ENCODE peak calls at places on chromosomes 2 and 18, in seven cellular contexts. One of them, this sample, is unnamed.

GRCh38 chr2:183409662-183410061 is 285.4 kb downstream of the NUP35 start:
- DNase-seq in HL-60: no peak
- DNase-seq in ACHN: no peak
- DNase-seq in heart left ventricle: no peak
- DNase-seq in effector memory CD8-positive, alpha-beta T cell: no peak
- DNase-seq in stimulated activated naive CD8-positive, alpha-beta T cell treated with anti-CD3 and anti-CD28 coated beads, Interleukin-15, Interleukin-2, amounts not matched to agents 100 U/mL and 50 U/mL, for 24 hours: no peak
- DNase-seq in activated CD4-positive, CD25-positive, alpha-beta regulatory T cell treated with anti-CD3 and anti-CD28 coated beads, Interleukin-2, amount 50 U/mL, for 72 hours: no peak
- DNase-seq in this sample: no peak

GRCh38 chr2:7773974-7774365 is 856.8 kb downstream of the RNF144A start:
- DNase-seq in HL-60: no peak
- DNase-seq in ACHN: no peak
- DNase-seq in heart left ventricle: no peak
- DNase-seq in effector memory CD8-positive, alpha-beta T cell: no peak
- DNase-seq in stimulated activated naive CD8-positive, alpha-beta T cell treated with anti-CD3 and anti-CD28 coated beads, Interleukin-15, Interleukin-2, amounts not matched to agents 100 U/mL and 50 U/mL, for 24 hours: no peak
- DNase-seq in activated CD4-positive, CD25-positive, alpha-beta regulatory T cell treated with anti-CD3 and anti-CD28 coated beads, Interleukin-2, amount 50 U/mL, for 72 hours: no peak
- DNase-seq in this sample: no peak

GRCh38 chr2:63587814-63588384 is 378 bp downstream of the WDPCP start:
- DNase-seq in HL-60: no peak
- DNase-seq in ACHN: no peak
- DNase-seq in heart left ventricle: no peak
- DNase-seq in effector memory CD8-positive, alpha-beta T cell: no peak
- DNase-seq in stimulated activated naive CD8-positive, alpha-beta T cell treated with anti-CD3 and anti-CD28 coated beads, Interleukin-15, Interleukin-2, amounts not matched to agents 100 U/mL and 50 U/mL, for 24 hours: no peak
- DNase-seq in activated CD4-positive, CD25-positive, alpha-beta regulatory T cell treated with anti-CD3 and anti-CD28 coated beads, Interleukin-2, amount 50 U/mL, for 72 hours: no peak
- DNase-seq in this sample: no peak

GRCh38 chr2:68811364-68811763 is 59.8 kb downstream of the BMP10 start:
- DNase-seq in HL-60: peak
- DNase-seq in ACHN: no peak
- DNase-seq in heart left ventricle: peak
- DNase-seq in effector memory CD8-positive, alpha-beta T cell: no peak
- DNase-seq in stimulated activated naive CD8-positive, alpha-beta T cell treated with anti-CD3 and anti-CD28 coated beads, Interleukin-15, Interleukin-2, amounts not matched to agents 100 U/mL and 50 U/mL, for 24 hours: no peak
- DNase-seq in activated CD4-positive, CD25-positive, alpha-beta regulatory T cell treated with anti-CD3 and anti-CD28 coated beads, Interleukin-2, amount 50 U/mL, for 72 hours: no peak
- DNase-seq in this sample: no peak

GRCh38 chr18:22567794-22568193 is 150.1 kb upstream of the CTAGE1 start:
- DNase-seq in HL-60: no peak
- DNase-seq in ACHN: no peak
- DNase-seq in heart left ventricle: no peak
- DNase-seq in effector memory CD8-positive, alpha-beta T cell: no peak
- DNase-seq in stimulated activated naive CD8-positive, alpha-beta T cell treated with anti-CD3 and anti-CD28 coated beads, Interleukin-15, Interleukin-2, amounts not matched to agents 100 U/mL and 50 U/mL, for 24 hours: no peak
- DNase-seq in activated CD4-positive, CD25-positive, alpha-beta regulatory T cell treated with anti-CD3 and anti-CD28 coated beads, Interleukin-2, amount 50 U/mL, for 72 hours: no peak
- DNase-seq in this sample: no peak

GRCh38 chr18:75211002-75211621 is 515 bp downstream of the TSHZ1 start:
- DNase-seq in HL-60: peak
- DNase-seq in ACHN: peak
- DNase-seq in heart left ventricle: no peak
- DNase-seq in effector memory CD8-positive, alpha-beta T cell: no peak
- DNase-seq in stimulated activated naive CD8-positive, alpha-beta T cell treated with anti-CD3 and anti-CD28 coated beads, Interleukin-15, Interleukin-2, amounts not matched to agents 100 U/mL and 50 U/mL, for 24 hours: peak
- DNase-seq in activated CD4-positive, CD25-positive, alpha-beta regulatory T cell treated with anti-CD3 and anti-CD28 coated beads, Interleukin-2, amount 50 U/mL, for 72 hours: no peak
- DNase-seq in this sample: no peak

GRCh38 chr2:171893196-171893823 is 734 bp downstream of the SLC25A12 start:
- DNase-seq in HL-60: no peak
- DNase-seq in ACHN: no peak
- DNase-seq in heart left ventricle: no peak
- DNase-seq in effector memory CD8-positive, alpha-beta T cell: no peak
- DNase-seq in stimulated activated naive CD8-positive, alpha-beta T cell treated with anti-CD3 and anti-CD28 coated beads, Interleukin-15, Interleukin-2, amounts not matched to agents 100 U/mL and 50 U/mL, for 24 hours: no peak
- DNase-seq in activated CD4-positive, CD25-positive, alpha-beta regulatory T cell treated with anti-CD3 and anti-CD28 coated beads, Interleukin-2, amount 50 U/mL, for 72 hours: no peak
- DNase-seq in this sample: no peak

GRCh38 chr2:151760139-151760650 is 25.9 kb upstream of the NEB start:
- DNase-seq in HL-60: no peak
- DNase-seq in ACHN: no peak
- DNase-seq in heart left ventricle: no peak
- DNase-seq in effector memory CD8-positive, alpha-beta T cell: no peak
- DNase-seq in stimulated activated naive CD8-positive, alpha-beta T cell treated with anti-CD3 and anti-CD28 coated beads, Interleukin-15, Interleukin-2, amounts not matched to agents 100 U/mL and 50 U/mL, for 24 hours: no peak
- DNase-seq in activated CD4-positive, CD25-positive, alpha-beta regulatory T cell treated with anti-CD3 and anti-CD28 coated beads, Interleukin-2, amount 50 U/mL, for 72 hours: no peak
- DNase-seq in this sample: no peak

GRCh38 chr2:230903251-230904150 is 21.5 kb downstream of the GPR55 start:
- DNase-seq in HL-60: no peak
- DNase-seq in ACHN: no peak
- DNase-seq in heart left ventricle: no peak
- DNase-seq in effector memory CD8-positive, alpha-beta T cell: no peak
- DNase-seq in stimulated activated naive CD8-positive, alpha-beta T cell treated with anti-CD3 and anti-CD28 coated beads, Interleukin-15, Interleukin-2, amounts not matched to agents 100 U/mL and 50 U/mL, for 24 hours: no peak
- DNase-seq in activated CD4-positive, CD25-positive, alpha-beta regulatory T cell treated with anti-CD3 and anti-CD28 coated beads, Interleukin-2, amount 50 U/mL, for 72 hours: peak
- DNase-seq in this sample: no peak

GRCh38 chr2:120373424-120373823 is 27.5 kb downstream of the INHBB start:
- DNase-seq in HL-60: no peak
- DNase-seq in ACHN: no peak
- DNase-seq in heart left ventricle: no peak
- DNase-seq in effector memory CD8-positive, alpha-beta T cell: no peak
- DNase-seq in stimulated activated naive CD8-positive, alpha-beta T cell treated with anti-CD3 and anti-CD28 coated beads, Interleukin-15, Interleukin-2, amounts not matched to agents 100 U/mL and 50 U/mL, for 24 hours: no peak
- DNase-seq in activated CD4-positive, CD25-positive, alpha-beta regulatory T cell treated with anti-CD3 and anti-CD28 coated beads, Interleukin-2, amount 50 U/mL, for 72 hours: no peak
- DNase-seq in this sample: no peak

GRCh38 chr2:96533292-96534073 is 3.1 kb upstream of the ARID5A start:
- DNase-seq in HL-60: peak
- DNase-seq in ACHN: no peak
- DNase-seq in heart left ventricle: peak
- DNase-seq in effector memory CD8-positive, alpha-beta T cell: no peak
- DNase-seq in stimulated activated naive CD8-positive, alpha-beta T cell treated with anti-CD3 and anti-CD28 coated beads, Interleukin-15, Interleukin-2, amounts not matched to agents 100 U/mL and 50 U/mL, for 24 hours: no peak
- DNase-seq in activated CD4-positive, CD25-positive, alpha-beta regulatory T cell treated with anti-CD3 and anti-CD28 coated beads, Interleukin-2, amount 50 U/mL, for 72 hours: no peak
- DNase-seq in this sample: peak

GRCh38 chr18:8972116-8972515 is 130.4 kb upstream of the NDUFV2 start:
- DNase-seq in HL-60: no peak
- DNase-seq in ACHN: no peak
- DNase-seq in heart left ventricle: no peak
- DNase-seq in effector memory CD8-positive, alpha-beta T cell: no peak
- DNase-seq in stimulated activated naive CD8-positive, alpha-beta T cell treated with anti-CD3 and anti-CD28 coated beads, Interleukin-15, Interleukin-2, amounts not matched to agents 100 U/mL and 50 U/mL, for 24 hours: no peak
- DNase-seq in activated CD4-positive, CD25-positive, alpha-beta regulatory T cell treated with anti-CD3 and anti-CD28 coated beads, Interleukin-2, amount 50 U/mL, for 72 hours: no peak
- DNase-seq in this sample: no peak

GRCh38 chr2:166230724-166231070 is 102.9 kb upstream of the SCN1A start:
- DNase-seq in HL-60: no peak
- DNase-seq in ACHN: no peak
- DNase-seq in heart left ventricle: no peak
- DNase-seq in effector memory CD8-positive, alpha-beta T cell: no peak
- DNase-seq in stimulated activated naive CD8-positive, alpha-beta T cell treated with anti-CD3 and anti-CD28 coated beads, Interleukin-15, Interleukin-2, amounts not matched to agents 100 U/mL and 50 U/mL, for 24 hours: no peak
- DNase-seq in activated CD4-positive, CD25-positive, alpha-beta regulatory T cell treated with anti-CD3 and anti-CD28 coated beads, Interleukin-2, amount 50 U/mL, for 72 hours: no peak
- DNase-seq in this sample: no peak

GRCh38 chr2:169571571-169571970 is 2.1 kb downstream of the FASTKD1 start:
- DNase-seq in HL-60: no peak
- DNase-seq in ACHN: no peak
- DNase-seq in heart left ventricle: no peak
- DNase-seq in effector memory CD8-positive, alpha-beta T cell: no peak
- DNase-seq in stimulated activated naive CD8-positive, alpha-beta T cell treated with anti-CD3 and anti-CD28 coated beads, Interleukin-15, Interleukin-2, amounts not matched to agents 100 U/mL and 50 U/mL, for 24 hours: no peak
- DNase-seq in activated CD4-positive, CD25-positive, alpha-beta regulatory T cell treated with anti-CD3 and anti-CD28 coated beads, Interleukin-2, amount 50 U/mL, for 72 hours: no peak
- DNase-seq in this sample: no peak

GRCh38 chr2:55420901-55421300 is 1.2 kb upstream of the CCDC88A start:
- DNase-seq in HL-60: no peak
- DNase-seq in ACHN: no peak
- DNase-seq in heart left ventricle: no peak
- DNase-seq in effector memory CD8-positive, alpha-beta T cell: no peak
- DNase-seq in stimulated activated naive CD8-positive, alpha-beta T cell treated with anti-CD3 and anti-CD28 coated beads, Interleukin-15, Interleukin-2, amounts not matched to agents 100 U/mL and 50 U/mL, for 24 hours: no peak
- DNase-seq in activated CD4-positive, CD25-positive, alpha-beta regulatory T cell treated with anti-CD3 and anti-CD28 coated beads, Interleukin-2, amount 50 U/mL, for 72 hours: no peak
- DNase-seq in this sample: no peak

GRCh38 chr2:8580316-8581047 is 101.4 kb upstream of the ID2 start:
- DNase-seq in HL-60: no peak
- DNase-seq in ACHN: no peak
- DNase-seq in heart left ventricle: no peak
- DNase-seq in effector memory CD8-positive, alpha-beta T cell: no peak
- DNase-seq in stimulated activated naive CD8-positive, alpha-beta T cell treated with anti-CD3 and anti-CD28 coated beads, Interleukin-15, Interleukin-2, amounts not matched to agents 100 U/mL and 50 U/mL, for 24 hours: peak
- DNase-seq in activated CD4-positive, CD25-positive, alpha-beta regulatory T cell treated with anti-CD3 and anti-CD28 coated beads, Interleukin-2, amount 50 U/mL, for 72 hours: no peak
- DNase-seq in this sample: no peak

GRCh38 chr2:118847447-118848172 is at the start of gene EN1:
- DNase-seq in HL-60: no peak
- DNase-seq in ACHN: peak
- DNase-seq in heart left ventricle: no peak
- DNase-seq in effector memory CD8-positive, alpha-beta T cell: no peak
- DNase-seq in stimulated activated naive CD8-positive, alpha-beta T cell treated with anti-CD3 and anti-CD28 coated beads, Interleukin-15, Interleukin-2, amounts not matched to agents 100 U/mL and 50 U/mL, for 24 hours: no peak
- DNase-seq in activated CD4-positive, CD25-positive, alpha-beta regulatory T cell treated with anti-CD3 and anti-CD28 coated beads, Interleukin-2, amount 50 U/mL, for 72 hours: no peak
- DNase-seq in this sample: no peak

GRCh38 chr2:28117104-28117596 is 226.6 kb downstream of the BABAM2 start:
- DNase-seq in HL-60: no peak
- DNase-seq in ACHN: peak
- DNase-seq in heart left ventricle: no peak
- DNase-seq in effector memory CD8-positive, alpha-beta T cell: no peak
- DNase-seq in stimulated activated naive CD8-positive, alpha-beta T cell treated with anti-CD3 and anti-CD28 coated beads, Interleukin-15, Interleukin-2, amounts not matched to agents 100 U/mL and 50 U/mL, for 24 hours: no peak
- DNase-seq in activated CD4-positive, CD25-positive, alpha-beta regulatory T cell treated with anti-CD3 and anti-CD28 coated beads, Interleukin-2, amount 50 U/mL, for 72 hours: no peak
- DNase-seq in this sample: no peak

GRCh38 chr2:101967826-101968498 is 23.8 kb upstream of the IL1R2 start:
- DNase-seq in HL-60: no peak
- DNase-seq in ACHN: no peak
- DNase-seq in heart left ventricle: no peak
- DNase-seq in effector memory CD8-positive, alpha-beta T cell: no peak
- DNase-seq in stimulated activated naive CD8-positive, alpha-beta T cell treated with anti-CD3 and anti-CD28 coated beads, Interleukin-15, Interleukin-2, amounts not matched to agents 100 U/mL and 50 U/mL, for 24 hours: no peak
- DNase-seq in activated CD4-positive, CD25-positive, alpha-beta regulatory T cell treated with anti-CD3 and anti-CD28 coated beads, Interleukin-2, amount 50 U/mL, for 72 hours: no peak
- DNase-seq in this sample: no peak

GRCh38 chr18:653512-653911 is 3.9 kb upstream of the TYMS start:
- DNase-seq in HL-60: peak
- DNase-seq in ACHN: no peak
- DNase-seq in heart left ventricle: no peak
- DNase-seq in effector memory CD8-positive, alpha-beta T cell: no peak
- DNase-seq in stimulated activated naive CD8-positive, alpha-beta T cell treated with anti-CD3 and anti-CD28 coated beads, Interleukin-15, Interleukin-2, amounts not matched to agents 100 U/mL and 50 U/mL, for 24 hours: no peak
- DNase-seq in activated CD4-positive, CD25-positive, alpha-beta regulatory T cell treated with anti-CD3 and anti-CD28 coated beads, Interleukin-2, amount 50 U/mL, for 72 hours: no peak
- DNase-seq in this sample: no peak

GRCh38 chr2:8594731-8595427 is 87.0 kb upstream of the ID2 start:
- DNase-seq in HL-60: no peak
- DNase-seq in ACHN: no peak
- DNase-seq in heart left ventricle: no peak
- DNase-seq in effector memory CD8-positive, alpha-beta T cell: no peak
- DNase-seq in stimulated activated naive CD8-positive, alpha-beta T cell treated with anti-CD3 and anti-CD28 coated beads, Interleukin-15, Interleukin-2, amounts not matched to agents 100 U/mL and 50 U/mL, for 24 hours: no peak
- DNase-seq in activated CD4-positive, CD25-positive, alpha-beta regulatory T cell treated with anti-CD3 and anti-CD28 coated beads, Interleukin-2, amount 50 U/mL, for 72 hours: no peak
- DNase-seq in this sample: no peak

GRCh38 chr18:55779711-55780590 is 192.0 kb upstream of the TCF4 start:
- DNase-seq in HL-60: no peak
- DNase-seq in ACHN: peak
- DNase-seq in heart left ventricle: peak
- DNase-seq in effector memory CD8-positive, alpha-beta T cell: no peak
- DNase-seq in stimulated activated naive CD8-positive, alpha-beta T cell treated with anti-CD3 and anti-CD28 coated beads, Interleukin-15, Interleukin-2, amounts not matched to agents 100 U/mL and 50 U/mL, for 24 hours: peak
- DNase-seq in activated CD4-positive, CD25-positive, alpha-beta regulatory T cell treated with anti-CD3 and anti-CD28 coated beads, Interleukin-2, amount 50 U/mL, for 72 hours: no peak
- DNase-seq in this sample: no peak

GRCh38 chr2:222736301-222736700 is 64.8 kb downstream of the MOGAT1 start:
- DNase-seq in HL-60: no peak
- DNase-seq in ACHN: no peak
- DNase-seq in heart left ventricle: peak
- DNase-seq in effector memory CD8-positive, alpha-beta T cell: no peak
- DNase-seq in stimulated activated naive CD8-positive, alpha-beta T cell treated with anti-CD3 and anti-CD28 coated beads, Interleukin-15, Interleukin-2, amounts not matched to agents 100 U/mL and 50 U/mL, for 24 hours: no peak
- DNase-seq in activated CD4-positive, CD25-positive, alpha-beta regulatory T cell treated with anti-CD3 and anti-CD28 coated beads, Interleukin-2, amount 50 U/mL, for 72 hours: no peak
- DNase-seq in this sample: no peak

GRCh38 chr2:207683879-207684627 is 27.4 kb upstream of the CCNYL1 start:
- DNase-seq in HL-60: no peak
- DNase-seq in ACHN: peak
- DNase-seq in heart left ventricle: no peak
- DNase-seq in effector memory CD8-positive, alpha-beta T cell: no peak
- DNase-seq in stimulated activated naive CD8-positive, alpha-beta T cell treated with anti-CD3 and anti-CD28 coated beads, Interleukin-15, Interleukin-2, amounts not matched to agents 100 U/mL and 50 U/mL, for 24 hours: no peak
- DNase-seq in activated CD4-positive, CD25-positive, alpha-beta regulatory T cell treated with anti-CD3 and anti-CD28 coated beads, Interleukin-2, amount 50 U/mL, for 72 hours: no peak
- DNase-seq in this sample: no peak

GRCh38 chr2:67782443-67782842 is 280.4 kb downstream of the C1D start:
- DNase-seq in HL-60: no peak
- DNase-seq in ACHN: no peak
- DNase-seq in heart left ventricle: peak
- DNase-seq in effector memory CD8-positive, alpha-beta T cell: no peak
- DNase-seq in stimulated activated naive CD8-positive, alpha-beta T cell treated with anti-CD3 and anti-CD28 coated beads, Interleukin-15, Interleukin-2, amounts not matched to agents 100 U/mL and 50 U/mL, for 24 hours: no peak
- DNase-seq in activated CD4-positive, CD25-positive, alpha-beta regulatory T cell treated with anti-CD3 and anti-CD28 coated beads, Interleukin-2, amount 50 U/mL, for 72 hours: no peak
- DNase-seq in this sample: no peak

GRCh38 chr2:163481515-163481914 is 254.3 kb downstream of the FIGN start:
- DNase-seq in HL-60: no peak
- DNase-seq in ACHN: no peak
- DNase-seq in heart left ventricle: no peak
- DNase-seq in effector memory CD8-positive, alpha-beta T cell: no peak
- DNase-seq in stimulated activated naive CD8-positive, alpha-beta T cell treated with anti-CD3 and anti-CD28 coated beads, Interleukin-15, Interleukin-2, amounts not matched to agents 100 U/mL and 50 U/mL, for 24 hours: no peak
- DNase-seq in activated CD4-positive, CD25-positive, alpha-beta regulatory T cell treated with anti-CD3 and anti-CD28 coated beads, Interleukin-2, amount 50 U/mL, for 72 hours: no peak
- DNase-seq in this sample: no peak

GRCh38 chr2:46801731-46802664 is 113.6 kb downstream of the MCFD2 start:
- DNase-seq in HL-60: no peak
- DNase-seq in ACHN: no peak
- DNase-seq in heart left ventricle: no peak
- DNase-seq in effector memory CD8-positive, alpha-beta T cell: no peak
- DNase-seq in stimulated activated naive CD8-positive, alpha-beta T cell treated with anti-CD3 and anti-CD28 coated beads, Interleukin-15, Interleukin-2, amounts not matched to agents 100 U/mL and 50 U/mL, for 24 hours: no peak
- DNase-seq in activated CD4-positive, CD25-positive, alpha-beta regulatory T cell treated with anti-CD3 and anti-CD28 coated beads, Interleukin-2, amount 50 U/mL, for 72 hours: no peak
- DNase-seq in this sample: no peak

GRCh38 chr2:203446071-203446481 is 89.0 kb downstream of the RAPH1 start:
- DNase-seq in HL-60: no peak
- DNase-seq in ACHN: no peak
- DNase-seq in heart left ventricle: no peak
- DNase-seq in effector memory CD8-positive, alpha-beta T cell: no peak
- DNase-seq in stimulated activated naive CD8-positive, alpha-beta T cell treated with anti-CD3 and anti-CD28 coated beads, Interleukin-15, Interleukin-2, amounts not matched to agents 100 U/mL and 50 U/mL, for 24 hours: no peak
- DNase-seq in activated CD4-positive, CD25-positive, alpha-beta regulatory T cell treated with anti-CD3 and anti-CD28 coated beads, Interleukin-2, amount 50 U/mL, for 72 hours: no peak
- DNase-seq in this sample: no peak

GRCh38 chr2:169276045-169276444 is 86.3 kb downstream of the LRP2 start:
- DNase-seq in HL-60: no peak
- DNase-seq in ACHN: peak
- DNase-seq in heart left ventricle: no peak
- DNase-seq in effector memory CD8-positive, alpha-beta T cell: no peak
- DNase-seq in stimulated activated naive CD8-positive, alpha-beta T cell treated with anti-CD3 and anti-CD28 coated beads, Interleukin-15, Interleukin-2, amounts not matched to agents 100 U/mL and 50 U/mL, for 24 hours: no peak
- DNase-seq in activated CD4-positive, CD25-positive, alpha-beta regulatory T cell treated with anti-CD3 and anti-CD28 coated beads, Interleukin-2, amount 50 U/mL, for 72 hours: no peak
- DNase-seq in this sample: peak

GRCh38 chr18:34509163-34509562 is 200.9 kb upstream of the DTNA start:
- DNase-seq in HL-60: no peak
- DNase-seq in ACHN: no peak
- DNase-seq in heart left ventricle: no peak
- DNase-seq in effector memory CD8-positive, alpha-beta T cell: no peak
- DNase-seq in stimulated activated naive CD8-positive, alpha-beta T cell treated with anti-CD3 and anti-CD28 coated beads, Interleukin-15, Interleukin-2, amounts not matched to agents 100 U/mL and 50 U/mL, for 24 hours: no peak
- DNase-seq in activated CD4-positive, CD25-positive, alpha-beta regulatory T cell treated with anti-CD3 and anti-CD28 coated beads, Interleukin-2, amount 50 U/mL, for 72 hours: no peak
- DNase-seq in this sample: no peak

GRCh38 chr2:71505086-71505769 is 51.9 kb downstream of the DYSF start:
- DNase-seq in HL-60: no peak
- DNase-seq in ACHN: no peak
- DNase-seq in heart left ventricle: peak
- DNase-seq in effector memory CD8-positive, alpha-beta T cell: no peak
- DNase-seq in stimulated activated naive CD8-positive, alpha-beta T cell treated with anti-CD3 and anti-CD28 coated beads, Interleukin-15, Interleukin-2, amounts not matched to agents 100 U/mL and 50 U/mL, for 24 hours: no peak
- DNase-seq in activated CD4-positive, CD25-positive, alpha-beta regulatory T cell treated with anti-CD3 and anti-CD28 coated beads, Interleukin-2, amount 50 U/mL, for 72 hours: no peak
- DNase-seq in this sample: no peak

GRCh38 chr2:36483290-36483689 is 114.7 kb downstream of the FEZ2 start:
- DNase-seq in HL-60: no peak
- DNase-seq in ACHN: no peak
- DNase-seq in heart left ventricle: no peak
- DNase-seq in effector memory CD8-positive, alpha-beta T cell: no peak
- DNase-seq in stimulated activated naive CD8-positive, alpha-beta T cell treated with anti-CD3 and anti-CD28 coated beads, Interleukin-15, Interleukin-2, amounts not matched to agents 100 U/mL and 50 U/mL, for 24 hours: no peak
- DNase-seq in activated CD4-positive, CD25-positive, alpha-beta regulatory T cell treated with anti-CD3 and anti-CD28 coated beads, Interleukin-2, amount 50 U/mL, for 72 hours: no peak
- DNase-seq in this sample: no peak

GRCh38 chr2:111958901-111959300 is 60.5 kb downstream of the MERTK start:
- DNase-seq in HL-60: no peak
- DNase-seq in ACHN: no peak
- DNase-seq in heart left ventricle: no peak
- DNase-seq in effector memory CD8-positive, alpha-beta T cell: no peak
- DNase-seq in stimulated activated naive CD8-positive, alpha-beta T cell treated with anti-CD3 and anti-CD28 coated beads, Interleukin-15, Interleukin-2, amounts not matched to agents 100 U/mL and 50 U/mL, for 24 hours: no peak
- DNase-seq in activated CD4-positive, CD25-positive, alpha-beta regulatory T cell treated with anti-CD3 and anti-CD28 coated beads, Interleukin-2, amount 50 U/mL, for 72 hours: no peak
- DNase-seq in this sample: no peak

GRCh38 chr18:76978616-76979015 is 154.0 kb downstream of the MBP start:
- DNase-seq in HL-60: no peak
- DNase-seq in ACHN: no peak
- DNase-seq in heart left ventricle: no peak
- DNase-seq in effector memory CD8-positive, alpha-beta T cell: no peak
- DNase-seq in stimulated activated naive CD8-positive, alpha-beta T cell treated with anti-CD3 and anti-CD28 coated beads, Interleukin-15, Interleukin-2, amounts not matched to agents 100 U/mL and 50 U/mL, for 24 hours: no peak
- DNase-seq in activated CD4-positive, CD25-positive, alpha-beta regulatory T cell treated with anti-CD3 and anti-CD28 coated beads, Interleukin-2, amount 50 U/mL, for 72 hours: no peak
- DNase-seq in this sample: no peak